ENCODE peak calls at places on chromosomes 1 and 21, in nine cellular contexts. W, N, T, A, J, K, G, Z and E are unnamed samples. For H3K4me1, the result is how much of the 10 kb centered on the place peaks cover.

GRCh38 chr21:39072468-39072867 is 110.8 kb downstream of the PSMG1 start:
- DNase-seq in W (no peak), N (no peak), T (no peak), A (no peak), J (no peak), K (no peak), G (no peak), Z (no peak), E (no peak)

GRCh38 chr1:214475331-214475730 is 76.1 kb downstream of the PTPN14 start:
- DNase-seq in W (no peak), N (no peak), T (no peak), A (no peak), J (no peak), K (no peak), G (peak), Z (no peak), E (no peak)

GRCh38 chr1:220144051-220144450 is 50.1 kb downstream of the IARS2 start:
- DNase-seq in W (no peak), N (no peak), T (no peak), A (no peak), J (no peak), K (no peak), G (no peak), Z (no peak), E (no peak)

GRCh38 chr21:44706026-44706705 is 5.2 kb downstream of the TSPEAR start:
- DNase-seq in W (no peak), N (peak), T (no peak), A (no peak), J (no peak), K (no peak), G (no peak), Z (no peak), E (no peak)

GRCh38 chr1:173332026-173332425 is 124.9 kb upstream of the TNFSF4 start:
- DNase-seq in W (no peak), N (no peak), T (peak), A (no peak), J (no peak), K (no peak), G (no peak), Z (no peak), E (no peak)

GRCh38 chr1:89607156-89607555 is 25.8 kb upstream of the LRRC8C start:
- DNase-seq in W (no peak), N (no peak), T (no peak), A (peak), J (no peak), K (no peak), G (no peak), Z (peak), E (peak)

GRCh38 chr1:183096889-183097288 is 73.7 kb downstream of the LAMC1 start:
- DNase-seq in W (no peak), N (no peak), T (peak), A (no peak), J (peak), K (no peak), G (no peak), Z (no peak), E (no peak)

GRCh38 chr1:171834831-171835230 is 6.5 kb upstream of the DNM3 start:
- DNase-seq in W (no peak), N (no peak), T (no peak), A (no peak), J (no peak), K (no peak), G (no peak), Z (no peak), E (no peak)

GRCh38 chr1:37723390-37724078 is 31.2 kb downstream of the CDCA8 start:
- DNase-seq in W (no peak), N (no peak), T (no peak), A (no peak), J (no peak), K (no peak), G (no peak), Z (no peak), E (no peak)

GRCh38 chr1:107198581-107198980 is 57.7 kb downstream of the NTNG1 start:
- DNase-seq in W (no peak), N (no peak), T (no peak), A (no peak), J (no peak), K (no peak), G (peak), Z (no peak), E (no peak)

GRCh38 chr1:39181311-39181710 is 23.2 kb upstream of the MACF1 start:
- DNase-seq in W (no peak), N (no peak), T (no peak), A (no peak), J (no peak), K (no peak), G (no peak), Z (no peak), E (no peak)

GRCh38 chr1:63973005-63973419 is 199.2 kb downstream of the ROR1 start:
- DNase-seq in W (no peak), N (no peak), T (no peak), A (no peak), J (no peak), K (no peak), G (no peak), Z (no peak), E (no peak)

GRCh38 chr1:47658161-47658920 is 220.5 kb downstream of the FOXD2 start:
- DNase-seq in W (no peak), N (peak), T (no peak), A (no peak), J (no peak), K (no peak), G (no peak), Z (no peak), E (no peak)

DNA sequence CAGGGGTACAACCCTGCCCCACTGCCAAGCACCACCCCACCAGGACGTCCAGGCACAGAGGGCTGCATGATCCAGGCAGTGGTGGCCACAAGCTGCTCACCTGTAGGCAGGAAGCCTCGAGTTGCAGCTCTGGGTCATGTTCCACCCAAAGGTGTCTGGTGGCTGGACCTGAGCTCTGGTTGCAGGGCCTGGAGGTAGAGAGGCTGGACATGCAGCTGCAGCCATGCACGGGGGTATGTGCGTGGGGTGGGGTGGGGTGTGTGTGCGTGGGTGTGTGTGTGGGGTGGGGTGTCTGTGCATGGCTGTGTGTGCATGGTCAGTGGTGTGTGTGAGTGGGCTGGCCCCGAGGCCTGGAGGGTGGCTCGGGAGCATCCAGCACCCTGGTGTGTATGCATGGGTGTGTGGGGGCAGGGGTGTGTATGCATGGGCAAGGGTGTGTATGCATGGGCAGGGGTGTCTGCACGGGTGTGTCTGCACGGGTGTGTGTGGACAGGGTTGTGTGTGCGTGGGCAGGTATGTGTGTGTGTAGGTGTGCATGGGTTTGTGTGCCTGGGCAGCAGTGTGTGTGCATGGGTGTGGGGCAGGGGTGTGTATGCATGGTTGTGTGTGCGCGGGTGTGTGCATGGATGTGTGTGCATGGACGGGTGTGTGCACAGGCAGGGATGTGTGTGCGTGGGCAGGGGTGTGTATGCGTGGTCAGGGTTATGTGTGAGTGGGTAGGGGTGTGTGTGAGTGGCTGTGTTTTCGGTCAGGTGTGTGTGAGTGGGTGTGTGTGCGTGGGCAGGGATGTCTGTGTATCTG is 15.6 kb downstream of the ARHGEF16 start:
- DNase-seq in W (peak), N (peak), T (no peak), A (peak), J (no peak), K (no peak), G (no peak), Z (no peak), E (no peak)
- H3K4me3 ChIP-seq in W (no peak), N (no peak), T (no peak), A (no peak), J (no peak), K (no peak), G (no peak), Z (no peak), E (no peak)

GRCh38 chr21:35052786-35053185 is 3.7 kb upstream of the RUNX1 start:
- DNase-seq in W (no peak), N (no peak), T (no peak), A (no peak), J (no peak), K (no peak), G (no peak), Z (no peak), E (no peak)

GRCh38 chr21:35050348-35051286 is 1.5 kb upstream of the RUNX1 start:
- DNase-seq in W (no peak), N (no peak), T (peak), A (no peak), J (no peak), K (no peak), G (peak), Z (no peak), E (no peak)

GRCh38 chr21:35053356-35054096 is 4.4 kb upstream of the RUNX1 start:
- DNase-seq in W (no peak), N (no peak), T (no peak), A (no peak), J (no peak), K (no peak), G (no peak), Z (no peak), E (no peak)

GRCh38 chr21:35048706-35049617 is at the start of gene RUNX1:
- DNase-seq in W (no peak), N (peak), T (peak), A (peak), J (peak), K (no peak), G (peak), Z (peak), E (peak)

DNA sequence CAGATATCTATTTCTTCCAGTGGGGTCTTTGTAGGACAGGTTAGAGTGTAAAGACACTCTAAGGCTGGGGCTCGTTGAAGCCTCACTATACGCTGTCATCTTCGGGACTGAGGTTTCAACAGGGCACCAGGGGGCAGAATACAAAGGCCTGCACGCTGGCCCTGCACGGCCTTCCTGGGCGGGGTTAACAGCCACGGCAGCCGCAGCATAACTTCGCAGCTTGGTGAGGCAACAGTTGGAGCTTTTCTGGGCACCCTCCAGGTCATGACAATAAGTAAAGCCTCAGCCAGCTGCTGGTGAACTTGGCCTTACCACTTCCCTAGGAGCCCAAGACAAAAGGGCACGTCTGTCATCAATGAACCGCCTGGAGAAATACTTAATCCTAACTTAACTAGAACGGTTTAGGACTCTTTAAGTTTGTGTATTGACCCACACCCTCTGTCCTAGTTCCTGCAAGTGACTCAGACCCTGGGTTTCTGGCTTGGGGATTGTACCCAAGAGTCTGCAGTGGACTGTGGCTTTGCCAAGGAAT is 2.3 kb upstream of the RUNX1 start:
- DNase-seq in W (peak), N (peak), T (peak), A (peak), J (peak), K (peak), G (peak), Z (peak), E (peak)
- H3K4me1 ChIP-seq in W (under half), N (half or more), T (under half), A (under half), J (under half), K (under half), G (under half), Z (under half), E (under half)

DNA sequence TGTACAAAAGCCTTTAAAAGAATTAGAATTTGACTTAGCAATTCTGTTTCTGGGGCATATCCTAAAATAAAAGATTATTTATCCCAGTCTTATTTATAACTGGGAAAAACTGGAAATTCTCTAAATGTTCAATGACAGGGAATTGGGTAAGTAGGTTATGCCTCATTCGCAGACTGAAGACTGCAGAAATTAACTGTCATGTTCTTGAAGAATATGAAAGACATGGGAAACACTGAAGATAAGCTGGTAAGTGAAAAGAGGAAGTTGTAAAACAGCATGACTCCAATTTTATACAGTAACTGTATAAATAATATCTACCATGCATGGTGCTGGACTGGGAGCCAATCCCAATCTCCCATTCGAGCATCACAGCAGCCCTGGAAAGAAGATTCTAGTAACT is 50.6 kb upstream of the SLC2A1 start:
- DNase-seq in W (no peak), N (no peak), T (no peak), A (no peak), J (no peak), K (no peak), G (no peak), Z (no peak), E (no peak)
- H3K4me3 ChIP-seq in W (no peak), N (no peak), T (no peak), A (no peak), J (no peak), K (no peak), G (no peak), Z (no peak), E (no peak)

DNA sequence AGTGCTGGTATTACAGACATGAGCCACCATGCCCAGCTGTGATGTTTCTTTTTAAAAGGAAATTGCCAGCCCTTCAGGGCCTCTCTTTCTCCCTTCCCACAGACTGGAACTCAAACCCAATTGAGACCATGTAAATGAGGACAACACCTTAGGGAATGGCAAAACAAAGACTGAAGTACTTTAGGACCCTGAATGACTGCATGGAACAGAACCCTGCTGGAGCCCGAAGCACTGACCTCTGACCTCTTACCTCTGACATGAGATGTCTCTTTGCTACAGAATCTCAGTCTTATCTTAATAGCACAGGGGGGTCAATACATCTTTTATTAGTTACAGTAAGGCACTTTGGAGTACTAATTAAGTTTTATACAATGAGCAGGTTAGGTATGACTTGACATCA is 15.5 kb upstream of the DR1 start:
- DNase-seq in W (no peak), N (no peak), T (no peak), A (no peak), J (no peak), K (no peak), G (no peak), Z (no peak), E (no peak)
- H3K4me1 ChIP-seq in W (under half), N (under half), T (under half), A (under half), J (under half), K (under half), G (under half), Z (under half), E (under half)

GRCh38 chr1:54486864-54487263 is 61.2 kb upstream of the ACOT11 start:
- DNase-seq in W (no peak), N (no peak), T (no peak), A (no peak), J (no peak), K (no peak), G (no peak), Z (no peak), E (no peak)

GRCh38 chr1:54480201-54480848 is 67.7 kb upstream of the ACOT11 start:
- DNase-seq in W (no peak), N (no peak), T (no peak), A (peak), J (no peak), K (no peak), G (no peak), Z (no peak), E (no peak)

GRCh38 chr1:54481201-54481884 is 66.7 kb upstream of the ACOT11 start:
- DNase-seq in W (no peak), N (no peak), T (no peak), A (no peak), J (no peak), K (no peak), G (no peak), Z (peak), E (no peak)

GRCh38 chr1:54485417-54485816 is 62.6 kb upstream of the ACOT11 start:
- DNase-seq in W (no peak), N (no peak), T (no peak), A (no peak), J (no peak), K (no peak), G (peak), Z (no peak), E (no peak)

GRCh38 chr1:54483875-54484437 is 64.1 kb upstream of the ACOT11 start:
- DNase-seq in W (no peak), N (no peak), T (no peak), A (no peak), J (no peak), K (no peak), G (peak), Z (no peak), E (no peak)
- H3K4me3 ChIP-seq in W (no peak), N (no peak), T (no peak), A (no peak), J (no peak), K (no peak), G (no peak), Z (no peak), E (no peak)

DNA sequence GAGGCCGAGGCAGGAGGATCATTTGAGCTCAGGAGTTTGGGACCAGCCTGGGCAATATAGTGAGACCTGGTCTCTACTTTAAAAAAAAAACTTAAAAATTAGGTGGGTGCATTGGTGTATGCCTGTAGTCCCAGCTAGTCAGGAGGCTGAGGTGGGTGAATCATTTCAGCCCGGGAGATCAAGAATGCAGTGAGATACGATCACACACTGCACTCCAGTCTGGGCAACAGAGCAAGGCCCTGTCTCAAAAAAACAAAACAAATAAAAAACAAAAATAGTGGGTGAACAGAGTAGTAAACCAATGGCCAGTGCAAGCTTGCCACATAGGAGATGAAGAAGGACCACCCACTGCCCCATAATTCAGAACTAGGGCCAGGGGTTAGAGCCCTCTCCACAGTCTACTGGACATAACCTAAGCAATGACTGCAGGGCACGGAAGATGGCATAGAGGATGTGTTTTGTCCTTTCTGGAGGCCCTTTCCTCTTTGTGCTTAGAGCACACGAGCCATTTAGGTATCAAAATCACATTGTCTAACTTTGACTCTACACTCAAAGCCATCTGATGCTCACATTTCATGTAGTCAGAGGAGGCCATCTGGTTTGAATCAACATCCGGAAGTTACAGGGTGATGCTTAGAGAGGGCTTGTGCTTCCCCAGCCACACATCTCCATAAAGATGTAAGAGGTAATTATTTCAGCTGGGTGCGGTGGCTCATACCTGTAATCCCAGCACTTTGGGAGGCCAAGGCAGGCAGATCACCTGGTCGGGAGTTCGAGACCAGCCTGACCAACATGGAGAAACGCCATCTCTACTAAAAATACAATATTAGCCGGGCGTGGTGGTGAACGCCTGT is 12.6 kb downstream of the CD2 start:
- DNase-seq in W (no peak), N (no peak), T (no peak), A (peak), J (no peak), K (no peak), G (no peak), Z (peak), E (no peak)
- H3K4me1 ChIP-seq in W (under half), N (half or more), T (under half), A (half or more), J (under half), K (under half), G (under half), Z (half or more), E (half or more)